ENCODE peak calls at places on chromosomes 11 and 22, in five cellular contexts. N is ACHN, V is ELR, P is MG63, Z is T-helper 1 cell. Q is an unnamed sample.
A peak's percentile ranks its signal among the peaks of the same experiment; 100 is the strongest.

GRCh38 chr22:45638834-45639746 is 32.5 kb upstream of the ATXN10 start:
- DNase-seq in P (peak; percentile 83), V (peak; percentile 80), N (no peak), Z (peak; percentile 16), Q (peak; percentile 68)

GRCh38 chr11:64722141-64723050 is 601 bp downstream of the NRXN2 start:
- DNase-seq in Z (no peak), P (no peak), V (no peak), N (no peak), Q (no peak)

GRCh38 chr22:49957826-49958461 is 2.6 kb upstream of the PIM3 start:
- DNase-seq in P (no peak), V (no peak), Z (no peak), N (no peak), Q (no peak)

GRCh38 chr22:42817556-42817955 is 39.5 kb downstream of the ARFGAP3 start:
- DNase-seq in Z (no peak), V (no peak), N (no peak), P (no peak), Q (no peak)

GRCh38 chr11:66651011-66651410 is 12.5 kb downstream of the RBM4 start:
- DNase-seq in V (peak; percentile 35), P (no peak), Z (no peak), N (no peak), Q (no peak)

GRCh38 chr11:69721745-69722144 is 17.9 kb upstream of the FGF19 start:
- DNase-seq in P (no peak), V (peak; percentile 30), Z (no peak), N (no peak), Q (no peak)

GRCh38 chr11:65419460-65419772 is 3.2 kb upstream of the NEAT1 start:
- DNase-seq in V (no peak), Z (no peak), P (no peak), N (peak; percentile 5), Q (no peak)

GRCh38 chr22:20315337-20316216 is 4.3 kb downstream of the DGCR6L start:
- DNase-seq in V (no peak), Z (no peak), N (no peak), P (no peak), Q (no peak)

GRCh38 chr11:109338131-109338530 is 83.9 kb upstream of the C11orf87 start:
- DNase-seq in P (no peak), N (no peak), Z (no peak), V (no peak), Q (no peak)

GRCh38 chr11:68383976-68384501 is 71.6 kb downstream of the LRP5 start:
- DNase-seq in V (peak; percentile 51), P (peak; percentile 54), Z (peak; percentile 46), N (peak; percentile 39), Q (peak; percentile 22)

GRCh38 chr11:13837286-13837685 is 125.2 kb upstream of the SPON1 start:
- DNase-seq in N (peak; percentile 27), P (peak; percentile 5), V (peak; percentile 61), Z (no peak), Q (peak; percentile 2)

GRCh38 chr11:108985611-108986279 is 320.9 kb downstream of the DDX10 start:
- DNase-seq in P (peak; percentile 8), N (no peak), Z (no peak), V (peak; percentile 77), Q (peak; percentile 76)

GRCh38 chr11:72711141-72711540 is 36.9 kb upstream of the PDE2A start:
- DNase-seq in P (no peak), N (no peak), V (no peak), Z (no peak), Q (no peak)

GRCh38 chr11:32852142-32852541 is 22.4 kb downstream of the PRRG4 start:
- DNase-seq in Z (no peak), N (no peak), P (peak; percentile 62), V (peak; percentile 62), Q (peak; percentile 64)

GRCh38 chr22:45344339-45344738 is 34.6 kb downstream of the FAM118A start:
- DNase-seq in N (no peak), P (no peak), Z (no peak), V (peak; percentile 8), Q (peak; percentile 29)

GRCh38 chr11:60786811-60787567 is 1.9 kb downstream of the MS4A10 start:
- DNase-seq in Z (no peak), N (no peak), V (peak; percentile 75), P (peak; percentile 76), Q (peak; percentile 78)

GRCh38 chr11:94849836-94850235 is 81.7 kb downstream of the AMOTL1 start:
- DNase-seq in P (no peak), N (no peak), V (no peak), Z (no peak), Q (no peak)

GRCh38 chr22:46057762-46058420 is 80.9 kb upstream of the WNT7B start:
- DNase-seq in V (peak; percentile 84), Z (peak; percentile 83), P (peak; percentile 53), N (no peak), Q (peak; percentile 64)

GRCh38 chr11:70226967-70227366 is 23.9 kb downstream of the FADD start:
- DNase-seq in Z (no peak), V (peak; percentile 49), N (no peak), P (no peak), Q (no peak)

GRCh38 chr11:2444301-2445106 is at the start of the genes KCNQ1 and TRPM5:
- DNase-seq in V (peak; percentile 19), N (peak; percentile 47), P (peak; percentile 59), Z (peak; percentile 40), Q (no peak)

GRCh38 chr11:60161766-60162165 is 21.1 kb downstream of the MS4A6A start:
- DNase-seq in N (no peak), P (no peak), Z (no peak), V (no peak), Q (no peak)

GRCh38 chr11:44889266-44889665 is 61.4 kb downstream of the TP53I11 start:
- DNase-seq in Z (no peak), V (peak; percentile 14), P (peak; percentile 75), N (no peak), Q (no peak)

GRCh38 chr11:67423891-67424613 is 4.2 kb upstream of the RPS6KB2 start:
- DNase-seq in Z (no peak), N (no peak), P (no peak), V (no peak), Q (no peak)

GRCh38 chr11:112229159-112229558 is 2.9 kb downstream of the PTS start:
- DNase-seq in N (no peak), Z (no peak), P (no peak), V (no peak), Q (no peak)

GRCh38 chr11:100800202-100800601 is 113.1 kb downstream of the ARHGAP42 start:
- DNase-seq in Z (no peak), N (no peak), V (no peak), P (no peak), Q (no peak)

GRCh38 chr11:130428271-130428670 is at the start of gene ADAMTS8:
- DNase-seq in P (no peak), V (no peak), Z (no peak), N (no peak), Q (no peak)

Q was measured in HCEC 1CT.